ENCODE peak calls at places on chromosomes 1 and 21, in six cellular contexts. One of them, this sample, is unnamed.

GRCh38 chr1:26474824-26475223 is 2.6 kb downstream of the HMGN2 start:
- DNase-seq in AG09309: no peak
- DNase-seq in fibroblast of mammary gland: no peak
- DNase-seq in AG04450: no peak
- DNase-seq in thoracic aorta: no peak
- DNase-seq in cardiac muscle cell: no peak
- DNase-seq in this sample: no peak

GRCh38 chr1:109161836-109162606 is 48.1 kb downstream of the ELAPOR1 start:
- DNase-seq in AG09309: peak
- DNase-seq in fibroblast of mammary gland: peak
- DNase-seq in AG04450: no peak
- DNase-seq in thoracic aorta: no peak
- DNase-seq in cardiac muscle cell: no peak
- DNase-seq in this sample: peak

GRCh38 chr21:34983680-34984086 is 65.4 kb downstream of the RUNX1 start:
- DNase-seq in AG09309: no peak
- DNase-seq in fibroblast of mammary gland: peak
- DNase-seq in AG04450: no peak
- DNase-seq in thoracic aorta: no peak
- DNase-seq in cardiac muscle cell: no peak
- DNase-seq in this sample: peak

GRCh38 chr1:219917851-219918466 is 10.4 kb downstream of the SLC30A10 start:
- DNase-seq in AG09309: no peak
- DNase-seq in fibroblast of mammary gland: peak
- DNase-seq in AG04450: no peak
- DNase-seq in thoracic aorta: no peak
- DNase-seq in cardiac muscle cell: no peak
- DNase-seq in this sample: peak

GRCh38 chr1:8818325-8818775 is 910 bp upstream of the RERE start:
- DNase-seq in AG09309: peak
- DNase-seq in fibroblast of mammary gland: peak
- DNase-seq in AG04450: no peak
- DNase-seq in thoracic aorta: peak
- DNase-seq in cardiac muscle cell: no peak
- DNase-seq in this sample: peak

GRCh38 chr1:243236604-243237252 is 18.4 kb downstream of the CEP170 start:
- DNase-seq in AG09309: no peak
- DNase-seq in fibroblast of mammary gland: peak
- DNase-seq in AG04450: no peak
- DNase-seq in thoracic aorta: no peak
- DNase-seq in cardiac muscle cell: no peak
- DNase-seq in this sample: no peak

GRCh38 chr21:38668067-38668466 is 137.7 kb upstream of the ETS2 start:
- DNase-seq in AG09309: no peak
- DNase-seq in fibroblast of mammary gland: no peak
- DNase-seq in AG04450: no peak
- DNase-seq in thoracic aorta: no peak
- DNase-seq in cardiac muscle cell: no peak
- DNase-seq in this sample: no peak

GRCh38 chr1:154963643-154964042 is 2.1 kb upstream of the PYGO2 start:
- DNase-seq in AG09309: no peak
- DNase-seq in fibroblast of mammary gland: no peak
- DNase-seq in AG04450: no peak
- DNase-seq in thoracic aorta: no peak
- DNase-seq in cardiac muscle cell: no peak
- DNase-seq in this sample: no peak

GRCh38 chr1:36172983-36173382 is 17.0 kb downstream of the MAP7D1 start:
- DNase-seq in AG09309: no peak
- DNase-seq in fibroblast of mammary gland: peak
- DNase-seq in AG04450: no peak
- DNase-seq in thoracic aorta: no peak
- DNase-seq in cardiac muscle cell: no peak
- DNase-seq in this sample: peak

GRCh38 chr1:244341455-244342450 is 110.0 kb downstream of the ADSS2 start:
- DNase-seq in AG09309: no peak
- DNase-seq in fibroblast of mammary gland: peak
- DNase-seq in AG04450: no peak
- DNase-seq in thoracic aorta: no peak
- DNase-seq in cardiac muscle cell: no peak
- DNase-seq in this sample: peak

GRCh38 chr1:31586376-31587327 is 10.3 kb downstream of the TINAGL1 start:
- DNase-seq in AG09309: no peak
- DNase-seq in fibroblast of mammary gland: no peak
- DNase-seq in AG04450: no peak
- DNase-seq in thoracic aorta: no peak
- DNase-seq in cardiac muscle cell: no peak
- DNase-seq in this sample: no peak

GRCh38 chr1:224082146-224082545 is 31.8 kb upstream of the FBXO28 start:
- DNase-seq in AG09309: peak
- DNase-seq in fibroblast of mammary gland: no peak
- DNase-seq in AG04450: no peak
- DNase-seq in thoracic aorta: no peak
- DNase-seq in cardiac muscle cell: no peak
- DNase-seq in this sample: peak

GRCh38 chr1:56149761-56150160 is 429.6 kb downstream of the PLPP3 start:
- DNase-seq in AG09309: no peak
- DNase-seq in fibroblast of mammary gland: peak
- DNase-seq in AG04450: no peak
- DNase-seq in thoracic aorta: no peak
- DNase-seq in cardiac muscle cell: no peak
- DNase-seq in this sample: no peak

GRCh38 chr1:201419737-201420607 is 1.6 kb downstream of the TNNI1 start:
- DNase-seq in AG09309: no peak
- DNase-seq in fibroblast of mammary gland: no peak
- DNase-seq in AG04450: no peak
- DNase-seq in thoracic aorta: no peak
- DNase-seq in cardiac muscle cell: peak
- DNase-seq in this sample: no peak

GRCh38 chr1:1240822-1241587 is 5.5 kb downstream of the C1QTNF12 start:
- DNase-seq in AG09309: no peak
- DNase-seq in fibroblast of mammary gland: no peak
- DNase-seq in AG04450: no peak
- DNase-seq in thoracic aorta: no peak
- DNase-seq in cardiac muscle cell: no peak
- DNase-seq in this sample: no peak

GRCh38 chr1:237431448-237431847 is 389.5 kb downstream of the RYR2 start:
- DNase-seq in AG09309: no peak
- DNase-seq in fibroblast of mammary gland: no peak
- DNase-seq in AG04450: no peak
- DNase-seq in thoracic aorta: no peak
- DNase-seq in cardiac muscle cell: no peak
- DNase-seq in this sample: no peak

GRCh38 chr1:24393892-24394291 is 19.7 kb downstream of the STPG1 start:
- DNase-seq in AG09309: no peak
- DNase-seq in fibroblast of mammary gland: peak
- DNase-seq in AG04450: no peak
- DNase-seq in thoracic aorta: no peak
- DNase-seq in cardiac muscle cell: no peak
- DNase-seq in this sample: peak

GRCh38 chr1:167452483-167452882 is 65.8 kb downstream of the CD247 start:
- DNase-seq in AG09309: no peak
- DNase-seq in fibroblast of mammary gland: no peak
- DNase-seq in AG04450: no peak
- DNase-seq in thoracic aorta: no peak
- DNase-seq in cardiac muscle cell: no peak
- DNase-seq in this sample: no peak

GRCh38 chr1:33790577-33790976 is 73.3 kb upstream of the HMGB4 start:
- DNase-seq in AG09309: no peak
- DNase-seq in fibroblast of mammary gland: no peak
- DNase-seq in AG04450: no peak
- DNase-seq in thoracic aorta: no peak
- DNase-seq in cardiac muscle cell: no peak
- DNase-seq in this sample: no peak

GRCh38 chr1:214287884-214288283 is 6.9 kb downstream of the SMYD2 start:
- DNase-seq in AG09309: no peak
- DNase-seq in fibroblast of mammary gland: no peak
- DNase-seq in AG04450: no peak
- DNase-seq in thoracic aorta: no peak
- DNase-seq in cardiac muscle cell: no peak
- DNase-seq in this sample: no peak

GRCh38 chr1:214289574-214290272 is 8.8 kb downstream of the SMYD2 start:
- DNase-seq in AG09309: no peak
- DNase-seq in fibroblast of mammary gland: no peak
- DNase-seq in AG04450: no peak
- DNase-seq in thoracic aorta: no peak
- DNase-seq in cardiac muscle cell: no peak
- DNase-seq in this sample: peak

GRCh38 chr1:214290399-214291037 is 9.6 kb downstream of the SMYD2 start:
- DNase-seq in AG09309: no peak
- DNase-seq in fibroblast of mammary gland: no peak
- DNase-seq in AG04450: no peak
- DNase-seq in thoracic aorta: no peak
- DNase-seq in cardiac muscle cell: no peak
- DNase-seq in this sample: peak

GRCh38 chr1:214295934-214296333 is 15.0 kb downstream of the SMYD2 start:
- DNase-seq in AG09309: no peak
- DNase-seq in fibroblast of mammary gland: no peak
- DNase-seq in AG04450: no peak
- DNase-seq in thoracic aorta: no peak
- DNase-seq in cardiac muscle cell: no peak
- DNase-seq in this sample: no peak

DNA sequence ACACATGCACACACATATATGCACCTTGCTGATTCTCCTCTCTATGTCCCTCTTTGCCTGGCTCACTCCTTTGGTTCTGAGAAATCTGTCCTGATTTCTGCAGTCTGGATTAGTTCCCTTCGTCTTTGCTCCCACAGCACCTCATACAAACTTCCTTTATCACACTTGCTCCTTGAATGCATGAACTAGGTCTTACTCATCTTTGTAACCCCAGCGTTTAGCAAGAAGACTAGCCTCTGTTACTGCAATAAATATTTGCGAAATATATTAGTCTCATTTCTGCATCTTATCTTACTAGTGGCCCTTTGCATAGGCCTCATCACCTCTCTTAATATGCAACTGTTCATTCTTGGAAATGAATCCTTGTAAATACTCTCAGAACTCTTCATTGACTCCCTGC is 11.4 kb downstream of the SMYD2 start:
- DNase-seq in AG09309: no peak
- DNase-seq in fibroblast of mammary gland: peak
- DNase-seq in AG04450: no peak
- DNase-seq in thoracic aorta: no peak
- DNase-seq in cardiac muscle cell: no peak
- DNase-seq in this sample: no peak
- H3K4me3 ChIP-seq in AG09309: no peak
- H3K4me3 ChIP-seq in fibroblast of mammary gland: no peak
- H3K4me3 ChIP-seq in AG04450: no peak
- H3K4me3 ChIP-seq in thoracic aorta: no peak
- H3K4me3 ChIP-seq in cardiac muscle cell: no peak
- H3K4me3 ChIP-seq in this sample: no peak

DNA sequence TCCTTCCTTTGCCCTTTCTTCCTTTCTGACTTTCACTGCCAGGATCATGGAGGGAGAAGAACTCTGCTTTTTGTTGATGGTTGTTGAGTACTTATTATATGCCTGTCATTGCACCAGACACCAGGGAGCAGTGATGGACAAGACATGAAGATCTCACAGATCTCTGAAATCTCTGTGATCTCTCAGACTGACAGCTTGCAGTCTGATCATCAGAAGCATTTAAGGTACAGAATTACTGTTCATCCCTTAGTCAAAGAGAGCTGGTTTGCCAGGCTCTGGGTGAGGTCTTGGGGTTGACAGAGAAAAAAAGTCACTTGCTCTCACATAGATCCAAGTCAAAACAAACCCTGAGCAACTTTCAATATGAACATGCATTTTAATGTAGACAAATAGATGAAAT is 299.5 kb upstream of the FMN2 start:
- DNase-seq in AG09309: no peak
- DNase-seq in fibroblast of mammary gland: no peak
- DNase-seq in AG04450: no peak
- DNase-seq in thoracic aorta: no peak
- DNase-seq in cardiac muscle cell: no peak
- DNase-seq in this sample: no peak
- TF ChIP-seq CTCF in AG09309: no peak
- TF ChIP-seq CTCF in fibroblast of mammary gland: no peak
- TF ChIP-seq CTCF in AG04450: no peak
- TF ChIP-seq CTCF in thoracic aorta: no peak
- TF ChIP-seq CTCF in cardiac muscle cell: no peak
- TF ChIP-seq CTCF in this sample: no peak

DNA sequence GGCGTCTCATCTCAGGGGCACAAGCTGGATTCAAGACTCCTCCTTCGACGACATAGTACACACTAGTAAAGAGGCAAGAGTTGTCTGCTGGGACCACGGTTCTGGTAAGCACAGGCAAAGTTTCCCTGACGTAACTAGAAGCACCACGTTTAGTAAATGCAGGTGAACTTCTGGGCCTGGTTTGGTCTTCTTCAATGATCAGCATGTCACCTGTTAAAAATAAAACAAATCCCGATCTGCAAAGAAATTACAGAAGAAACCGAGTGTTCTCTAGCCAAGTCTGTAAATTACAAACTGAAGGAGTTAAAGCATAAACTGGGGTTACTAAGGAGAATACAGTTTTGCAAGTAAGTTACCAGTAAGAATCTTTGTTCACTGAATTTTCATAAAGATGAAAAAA is 1.5 kb downstream of the YOD1 start:
- DNase-seq in AG09309: no peak
- DNase-seq in fibroblast of mammary gland: no peak
- DNase-seq in AG04450: no peak
- DNase-seq in thoracic aorta: no peak
- DNase-seq in cardiac muscle cell: no peak
- DNase-seq in this sample: no peak
- H3K4me3 ChIP-seq in AG09309: peak
- H3K4me3 ChIP-seq in fibroblast of mammary gland: peak
- H3K4me3 ChIP-seq in AG04450: peak
- H3K4me3 ChIP-seq in thoracic aorta: peak
- H3K4me3 ChIP-seq in cardiac muscle cell: peak
- H3K4me3 ChIP-seq in this sample: peak

GRCh38 chr1:160085686-160086089 is 4.3 kb downstream of the KCNJ9 start:
- DNase-seq in AG09309: no peak
- DNase-seq in fibroblast of mammary gland: peak
- DNase-seq in AG04450: peak
- DNase-seq in thoracic aorta: no peak
- DNase-seq in cardiac muscle cell: peak
- DNase-seq in this sample: peak
- TF ChIP-seq CTCF in AG09309: peak
- TF ChIP-seq CTCF in fibroblast of mammary gland: peak
- TF ChIP-seq CTCF in AG04450: peak
- TF ChIP-seq CTCF in thoracic aorta: peak
- TF ChIP-seq CTCF in cardiac muscle cell: peak
- TF ChIP-seq CTCF in this sample: peak